ENCODE peak calls at places on chromosomes 13 and 19, in five cellular contexts. N is GM12878, M is IMR-90, X is A549, K is HepG2. W is an unnamed sample.

GRCh38 chr19:55738302-55738701 is at the start of gene NLRP9:
- DNase-seq in N (no peak), M (no peak), X (no peak), K (no peak), W (no peak)

GRCh38 chr13:98468929-98469328 is 108.0 kb downstream of the STK24 start:
- DNase-seq in N (no peak), M (no peak), X (no peak), K (no peak), W (no peak)

GRCh38 chr13:77846173-77846572 is 72.5 kb downstream of the EDNRB start:
- DNase-seq in N (no peak), M (no peak), X (no peak), K (no peak), W (no peak)

GRCh38 chr13:85529216-85529590 is 270.0 kb downstream of the SLITRK6 start:
- DNase-seq in N (no peak), M (peak), X (no peak), K (no peak), W (no peak)

GRCh38 chr13:101875091-101875490 is 422.6 kb downstream of the ITGBL1 start:
- DNase-seq in N (no peak), M (no peak), X (no peak), K (no peak), W (no peak)

GRCh38 chr19:2552859-2553258 is 76.9 kb downstream of the GADD45B start:
- DNase-seq in N (peak), M (no peak), X (no peak), K (no peak), W (no peak)

GRCh38 chr13:99123101-99124045 is 77.3 kb upstream of the UBAC2 start:
- DNase-seq in N (no peak), M (peak), X (no peak), K (no peak), W (no peak)

GRCh38 chr13:42524487-42525034 is 49.4 kb upstream of the TNFSF11 start:
- DNase-seq in N (peak), M (no peak), X (no peak), K (no peak), W (no peak)

GRCh38 chr13:40410315-40410714 is 256.1 kb downstream of the FOXO1 start:
- DNase-seq in N (no peak), M (no peak), X (no peak), K (no peak), W (no peak)

GRCh38 chr13:113124211-113125025 is 1.8 kb downstream of the F10 start:
- DNase-seq in N (no peak), M (no peak), X (no peak), K (no peak), W (no peak)

GRCh38 chr13:102400619-102401125 is 1.2 kb downstream of the FGF14 start:
- DNase-seq in N (no peak), M (no peak), X (no peak), K (no peak), W (no peak)

GRCh38 chr13:36839981-36840380 is 21.0 kb downstream of the RFXAP start:
- DNase-seq in N (no peak), M (no peak), X (no peak), K (no peak), W (no peak)

GRCh38 chr13:45521292-45521691 is 56.6 kb downstream of the COG3 start:
- DNase-seq in N (no peak), M (peak), X (no peak), K (no peak), W (no peak)

GRCh38 chr13:75787249-75787940 is 151.3 kb downstream of the LMO7 start:
- DNase-seq in N (no peak), M (peak), X (no peak), K (no peak), W (no peak)

GRCh38 chr13:40206241-40207109 is 460.0 kb downstream of the FOXO1 start:
- DNase-seq in N (peak), M (peak), X (no peak), K (no peak), W (no peak)

GRCh38 chr13:101875717-101876393 is 423.4 kb downstream of the ITGBL1 start:
- DNase-seq in N (no peak), M (peak), X (no peak), K (peak), W (no peak)

GRCh38 chr19:45103200-45103624 is 10.2 kb downstream of the PPP1R37 start:
- DNase-seq in N (no peak), M (no peak), X (no peak), K (no peak), W (no peak)

GRCh38 chr19:27746691-27747380 is 1466.1 kb downstream of the UQCRFS1 start:
- DNase-seq in N (no peak), M (peak), X (peak), K (no peak), W (peak)

GRCh38 chr19:29952127-29952526 is 10.1 kb downstream of the URI1 start:
- DNase-seq in N (no peak), M (no peak), X (no peak), K (no peak), W (no peak)

GRCh38 chr13:64369121-64369520 is 2861.0 kb downstream of the PCDH9 start:
- DNase-seq in N (no peak), M (peak), X (no peak), K (no peak), W (no peak)

GRCh38 chr13:100674363-100674847 is at the start of gene TMTC4:
- DNase-seq in N (no peak), M (no peak), X (no peak), K (peak), W (peak)

GRCh38 chr13:37889102-37889501 is 19.5 kb upstream of the TRPC4 start:
- DNase-seq in N (no peak), M (peak), X (no peak), K (no peak), W (no peak)

GRCh38 chr19:15829277-15829770 is 13.9 kb upstream of the OR10H1 start:
- DNase-seq in N (no peak), M (no peak), X (no peak), K (no peak), W (no peak)

GRCh38 chr19:1249298-1249989 is 1.1 kb downstream of the MIDN start:
- DNase-seq in N (no peak), M (peak), X (no peak), K (peak), W (peak)

GRCh38 chr19:39170398-39171231 is 26.1 kb upstream of the NCCRP1 start:
- DNase-seq in N (no peak), M (no peak), X (no peak), K (peak), W (no peak)

GRCh38 chr13:112842343-112842856 is 126.6 kb upstream of the MCF2L start:
- DNase-seq in N (no peak), M (no peak), X (no peak), K (no peak), W (no peak)

GRCh38 chr13:22055259-22055658 is 384.4 kb downstream of the FGF9 start:
- DNase-seq in N (no peak), M (no peak), X (no peak), K (no peak), W (no peak)

GRCh38 chr19:55493052-55493649 is 4.9 kb downstream of the SSC5D start:
- DNase-seq in N (no peak), M (peak), X (no peak), K (no peak), W (no peak)

DNA sequence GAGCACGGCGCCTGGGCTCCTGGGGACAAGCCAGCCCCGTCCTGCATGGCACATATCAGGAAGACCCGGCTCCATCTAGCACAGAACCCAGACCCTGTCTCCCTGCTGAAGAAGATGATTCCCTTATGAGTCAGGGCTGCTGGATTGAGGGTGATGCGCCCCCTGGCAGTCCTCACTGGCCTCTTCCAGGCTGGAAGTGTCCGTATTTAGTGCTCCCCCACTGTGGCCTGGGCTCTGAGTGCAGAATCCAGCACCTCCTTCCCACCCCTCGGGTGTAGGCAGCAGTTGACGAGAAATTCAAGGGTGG is 14.9 kb downstream of the COMP start:
- DNase-seq in N (no peak), M (peak), X (no peak), K (no peak), W (no peak)
- TF ChIP-seq BHLHE40 in N (no peak), M (no peak), X (no peak), K (no peak), W (no peak)

GRCh38 chr13:106010836-106011235 is 524.6 kb downstream of the EFNB2 start:
- DNase-seq in N (no peak), M (no peak), X (no peak), K (no peak), W (no peak)
- TF ChIP-seq BHLHE40 in N (no peak), M (no peak), X (no peak), K (no peak), W (no peak)

GRCh38 chr19:47470447-47471195 is 1.1 kb downstream of the SLC8A2 start:
- DNase-seq in N (no peak), M (no peak), X (no peak), K (no peak), W (no peak)

GRCh38 chr19:47467914-47468313 is 3.8 kb downstream of the SLC8A2 start:
- DNase-seq in N (no peak), M (no peak), X (no peak), K (no peak), W (no peak)

GRCh38 chr19:47469719-47470118 is 2.0 kb downstream of the SLC8A2 start:
- DNase-seq in N (no peak), M (no peak), X (no peak), K (no peak), W (no peak)

GRCh38 chr19:47471381-47471732 is 336 bp downstream of the SLC8A2 start:
- DNase-seq in N (no peak), M (no peak), X (no peak), K (no peak), W (no peak)

GRCh38 chr19:47469419-47469700 is 2.3 kb downstream of the SLC8A2 start:
- DNase-seq in N (no peak), M (no peak), X (no peak), K (no peak), W (no peak)
- TF ChIP-seq BHLHE40 in N (no peak), M (no peak), X (no peak), K (no peak), W (no peak)

GRCh38 chr19:13795595-13796300 is 505 bp downstream of the ZSWIM4 start:
- DNase-seq in N (no peak), M (peak), X (peak), K (no peak), W (no peak)
- TF ChIP-seq BHLHE40 in N (peak), M (no peak), X (no peak), K (no peak), W (no peak)

DNA sequence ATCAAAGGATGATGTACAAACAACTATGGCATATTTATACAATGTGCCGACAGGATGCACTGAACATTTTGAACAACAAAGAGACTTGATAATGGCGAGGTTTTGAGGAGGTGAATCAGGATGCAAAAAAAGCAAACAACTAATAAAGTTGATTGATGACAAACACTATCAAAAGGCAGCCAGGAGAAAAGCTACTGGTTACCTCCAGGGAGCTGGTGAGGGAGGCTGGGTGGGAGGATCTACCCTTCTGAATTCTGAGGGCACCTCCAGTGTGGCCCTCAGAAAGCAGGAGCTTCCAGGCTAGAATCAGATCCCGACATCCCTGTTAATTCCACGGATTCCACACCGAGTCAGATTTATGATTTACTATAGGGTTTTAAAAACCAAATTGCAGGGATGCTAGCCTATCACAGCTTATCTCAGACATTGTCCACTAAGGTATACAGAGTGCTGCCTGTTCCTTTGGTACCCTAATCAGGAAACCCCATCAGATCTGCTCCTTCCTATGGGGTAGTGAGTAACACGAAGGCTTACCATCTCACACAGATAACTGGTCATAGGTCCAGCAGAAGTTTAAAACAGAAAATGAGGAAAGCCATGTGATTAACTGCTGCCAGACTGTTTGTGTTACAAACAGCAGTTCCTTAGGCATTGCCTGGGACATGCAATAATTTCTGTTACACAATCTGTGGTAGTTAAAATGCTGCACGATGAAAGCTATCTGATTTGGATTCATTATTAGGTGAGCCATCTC is 53.7 kb upstream of the ALOX5AP start:
- DNase-seq in N (no peak), M (peak), X (no peak), K (no peak), W (no peak)
- TF ChIP-seq BHLHE40 in N (no peak), M (no peak), X (no peak), K (no peak), W (no peak)

GRCh38 chr13:96090240-96091101 is 564 bp downstream of the HS6ST3 start:
- DNase-seq in N (no peak), M (no peak), X (no peak), K (no peak), W (peak)
- TF ChIP-seq BHLHE40 in N (no peak), M (no peak), X (no peak), K (no peak), W (no peak)

GRCh38 chr19:7349231-7349591 is 474 bp downstream of the ARHGEF18 start:
- DNase-seq in N (no peak), M (no peak), X (no peak), K (no peak), W (no peak)

GRCh38 chr19:7351861-7352260 is 3.1 kb downstream of the ARHGEF18 start:
- DNase-seq in N (no peak), M (no peak), X (no peak), K (no peak), W (no peak)

GRCh38 chr19:7346488-7346971 is 2.2 kb upstream of the ARHGEF18 start:
- DNase-seq in N (no peak), M (no peak), X (no peak), K (peak), W (no peak)

GRCh38 chr19:7348587-7349230 is at the start of gene ARHGEF18:
- DNase-seq in N (peak), M (no peak), X (no peak), K (no peak), W (no peak)

GRCh38 chr19:7349961-7350711 is 1.4 kb downstream of the ARHGEF18 start:
- DNase-seq in N (no peak), M (no peak), X (no peak), K (no peak), W (no peak)
- TF ChIP-seq BHLHE40 in N (no peak), M (no peak), X (no peak), K (no peak), W (no peak)

DNA sequence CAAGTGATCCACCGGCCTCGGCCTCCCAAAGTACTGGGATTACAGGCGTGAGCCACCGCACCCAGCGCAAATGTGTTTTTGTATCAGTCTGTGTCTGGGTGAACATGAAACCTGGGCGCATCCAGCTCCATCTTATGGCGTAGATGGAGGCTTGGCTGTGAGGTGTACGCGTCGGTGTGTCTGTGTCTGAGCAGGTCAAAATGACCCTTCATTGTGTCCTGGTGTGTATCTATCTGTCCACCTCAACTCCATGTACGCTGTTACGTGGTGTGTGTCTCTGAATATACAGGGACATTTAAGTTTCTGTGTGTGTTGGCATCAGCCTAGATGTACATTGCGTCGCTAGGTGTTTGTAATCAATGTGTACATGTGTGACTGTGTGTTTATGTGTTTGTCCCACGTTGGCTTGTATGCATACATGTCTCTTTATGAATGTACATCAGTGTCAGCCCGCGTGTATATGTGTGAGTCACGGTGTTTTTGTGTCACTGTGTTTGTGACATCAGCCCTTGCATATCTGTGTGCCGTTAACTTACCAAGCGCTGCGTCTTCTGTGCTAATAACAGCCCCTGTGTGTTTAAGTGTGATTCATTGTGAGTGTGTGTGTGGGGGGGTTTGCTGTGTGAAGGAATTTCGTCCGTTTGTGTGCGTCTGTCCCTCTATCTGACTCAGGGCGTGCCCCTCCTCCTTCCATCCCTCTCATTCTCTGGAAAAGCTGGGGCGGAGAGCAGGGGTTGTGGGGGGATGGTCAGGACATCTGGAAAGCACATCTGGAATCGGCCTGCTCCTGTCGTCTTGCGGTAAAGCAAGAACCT is 6.4 kb downstream of the AXL start:
- DNase-seq in N (no peak), M (peak), X (peak), K (peak), W (no peak)
- TF ChIP-seq BHLHE40 in N (no peak), M (peak), X (peak), K (no peak), W (no peak)

W was measured in HEK293T.